ENCODE peak calls at places on chromosomes 7 and 10, in nine cellular contexts. F, C, X, A, O, L, W, S and E are unnamed samples.

GRCh38 chr7:107180378-107180777 is 11.6 kb downstream of the HBP1 start:
- DNase-seq in O (peak; percentile 69), A (no peak), F (no peak), L (no peak), S (peak; percentile 92), X (no peak), C (no peak), W (no peak), E (no peak)

GRCh38 chr7:50678586-50678985 is 104.1 kb downstream of the GRB10 start:
- DNase-seq in A (no peak), C (no peak), L (no peak), S (no peak), W (no peak), O (no peak), F (no peak), X (no peak), E (no peak)

GRCh38 chr7:142612264-142612881 is 136.9 kb upstream of the PRSS1 start:
- DNase-seq in S (peak; percentile 26), L (no peak), A (no peak), X (no peak), C (no peak), O (no peak), W (no peak), F (no peak), E (no peak)

GRCh38 chr7:34064511-34065158 is 159.3 kb downstream of the BMPER start:
- DNase-seq in L (no peak), X (peak; percentile 24), F (no peak), W (no peak), A (no peak), C (no peak), O (no peak), S (no peak), E (no peak)

GRCh38 chr10:3813267-3813666 is 28.3 kb upstream of the KLF6 start:
- DNase-seq in C (no peak), S (no peak), A (no peak), L (no peak), F (no peak), W (no peak), X (no peak), O (peak; percentile 36), E (no peak)

GRCh38 chr7:133699390-133699789 is 427.8 kb upstream of the LRGUK start:
- DNase-seq in O (no peak), C (no peak), L (no peak), W (no peak), S (no peak), F (no peak), A (no peak), X (no peak), E (no peak)

GRCh38 chr10:7652121-7652520 is 14.6 kb downstream of the ITIH5 start:
- DNase-seq in A (no peak), L (no peak), X (no peak), W (no peak), C (no peak), S (no peak), O (no peak), F (no peak), E (no peak)

GRCh38 chr7:147556317-147556716 is 1034.2 kb upstream of the C7orf33 start:
- DNase-seq in L (no peak), S (no peak), W (no peak), A (no peak), O (no peak), F (no peak), C (no peak), X (no peak), E (no peak)

GRCh38 chr10:51683031-51683830 is 16.2 kb downstream of the CSTF2T start:
- DNase-seq in C (no peak), O (no peak), W (no peak), X (no peak), L (no peak), A (no peak), S (no peak), F (peak; percentile 27), E (no peak)

GRCh38 chr10:112949875-112950507 is at the start of gene TCF7L2:
- DNase-seq in F (peak; percentile 68), O (peak; percentile 98), C (peak; percentile 94), S (peak; percentile 98), L (peak; percentile 91), W (peak; percentile 92), A (peak; percentile 88), X (peak; percentile 82), E (peak; percentile 63)

GRCh38 chr10:49115015-49115795 is at the start of gene VSTM4:
- DNase-seq in W (peak; percentile 53), X (peak; percentile 20), S (peak; percentile 37), O (no peak), A (peak; percentile 28), F (no peak), L (no peak), C (peak; percentile 55), E (peak; percentile 71)

GRCh38 chr7:55545496-55545895 is 26.8 kb downstream of the VOPP1 start:
- DNase-seq in O (peak; percentile 99), A (peak; percentile 25), S (no peak), W (no peak), X (no peak), C (no peak), F (no peak), L (no peak), E (no peak)

GRCh38 chr10:25761937-25762336 is 172.1 kb upstream of the MYO3A start:
- DNase-seq in O (no peak), W (no peak), A (no peak), F (no peak), C (no peak), X (no peak), L (no peak), S (no peak), E (no peak)